ENCODE peak calls at places on chromosome 5, in ten cellular contexts. B is lung; N is stomach; A is uterus; W is cardiac muscle cell; G is B cell; J is neural crest cell; P is HFFc6; U is A549; L is CD4-positive, alpha-beta T cell. T is an unnamed sample.

GRCh38 chr5:138946241-138946623 is 71.1 kb upstream of the LRRTM2 start:
- DNase-seq in B (no peak), N (no peak), A (no peak), W (peak), G (no peak), J (no peak), P (no peak), U (no peak), L (no peak), T (no peak)

GRCh38 chr5:71810023-71810422 is 90.9 kb downstream of the CARTPT start:
- DNase-seq in B (no peak), N (no peak), A (no peak), W (no peak), G (no peak), J (no peak), P (no peak), U (no peak), L (no peak), T (no peak)

GRCh38 chr5:115419794-115420585 is 123.5 kb upstream of the CCDC112 start:
- DNase-seq in B (peak), N (no peak), A (no peak), W (no peak), G (no peak), J (no peak), P (peak), U (peak), L (no peak), T (no peak)

GRCh38 chr5:139182528-139183296 is 15.5 kb downstream of the SIL1 start:
- DNase-seq in B (no peak), N (no peak), A (no peak), W (no peak), G (no peak), J (no peak), P (no peak), U (no peak), L (no peak), T (no peak)

GRCh38 chr5:123700624-123701023 is 188.6 kb downstream of the CSNK1G3 start:
- DNase-seq in B (no peak), N (no peak), A (peak), W (no peak), G (no peak), J (no peak), P (peak), U (peak), L (no peak), T (no peak)

GRCh38 chr5:137466888-137467287 is 32.2 kb downstream of the SPOCK1 start:
- DNase-seq in B (no peak), N (no peak), A (no peak), W (no peak), G (no peak), J (no peak), P (no peak), U (no peak), L (no peak), T (no peak)

GRCh38 chr5:74630387-74631087 is 10.0 kb downstream of the ENC1 start:
- DNase-seq in B (no peak), N (no peak), A (no peak), W (no peak), G (peak), J (no peak), P (peak), U (peak), L (peak), T (no peak)

GRCh38 chr5:20559845-20560244 is 571.8 kb upstream of the CDH18 start:
- DNase-seq in B (no peak), N (no peak), A (no peak), W (no peak), G (no peak), J (no peak), P (no peak), U (no peak), L (no peak), T (no peak)

GRCh38 chr5:72070519-72070918 is 36.8 kb upstream of the MAP1B start:
- DNase-seq in B (no peak), N (no peak), A (no peak), W (no peak), G (no peak), J (no peak), P (no peak), U (no peak), L (no peak), T (no peak)

GRCh38 chr5:57434683-57435082 is 47.9 kb downstream of the ACTBL2 start:
- DNase-seq in B (no peak), N (no peak), A (no peak), W (no peak), G (no peak), J (no peak), P (no peak), U (no peak), L (no peak), T (no peak)

GRCh38 chr5:60297658-60298057 is 402.3 kb downstream of the DEPDC1B start:
- DNase-seq in B (no peak), N (no peak), A (no peak), W (no peak), G (no peak), J (no peak), P (no peak), U (no peak), L (no peak), T (no peak)

GRCh38 chr5:4862500-4862899 is 277.6 kb upstream of the ADAMTS16 start:
- DNase-seq in B (no peak), N (no peak), A (no peak), W (peak), G (no peak), J (no peak), P (peak), U (peak), L (no peak), T (no peak)

GRCh38 chr5:170591055-170591454 is 87.2 kb downstream of the KCNIP1 start:
- DNase-seq in B (no peak), N (no peak), A (no peak), W (no peak), G (no peak), J (no peak), P (no peak), U (no peak), L (no peak), T (no peak)

GRCh38 chr5:178572617-178573016 is 17.6 kb downstream of the COL23A1 start:
- DNase-seq in B (no peak), N (no peak), A (no peak), W (no peak), G (no peak), J (no peak), P (no peak), U (no peak), L (no peak), T (no peak)

GRCh38 chr5:152086668-152087067 is 162.0 kb upstream of the GLRA1 start:
- DNase-seq in B (no peak), N (no peak), A (no peak), W (no peak), G (no peak), J (no peak), P (no peak), U (no peak), L (no peak), T (no peak)

GRCh38 chr5:62587737-62588136 is 9.1 kb downstream of the LRRC70 start:
- DNase-seq in B (no peak), N (no peak), A (no peak), W (no peak), G (no peak), J (no peak), P (no peak), U (no peak), L (no peak), T (no peak)

GRCh38 chr5:104998169-104998568 is 1435.6 kb upstream of the NUDT12 start:
- DNase-seq in B (no peak), N (no peak), A (no peak), W (no peak), G (no peak), J (no peak), P (no peak), U (no peak), L (no peak), T (no peak)

GRCh38 chr5:77518304-77518703 is 26.2 kb upstream of the WDR41 start:
- DNase-seq in B (no peak), N (no peak), A (no peak), W (peak), G (no peak), J (no peak), P (no peak), U (peak), L (no peak), T (no peak)
- TF ChIP-seq CTCF in B (no peak), N (no peak), A (no peak), W (no peak), G (no peak), J (peak), P (peak), U (peak), L (peak), T (peak)

GRCh38 chr5:109136906-109137305 is 272.9 kb downstream of the PJA2 start:
- DNase-seq in B (no peak), N (no peak), A (no peak), W (no peak), G (no peak), J (no peak), P (no peak), U (no peak), L (no peak), T (no peak)

GRCh38 chr5:109145139-109145538 is 264.6 kb downstream of the PJA2 start:
- DNase-seq in B (no peak), N (no peak), A (no peak), W (no peak), G (no peak), J (no peak), P (no peak), U (no peak), L (no peak), T (no peak)

GRCh38 chr5:109143001-109143400 is 266.8 kb downstream of the PJA2 start:
- DNase-seq in B (no peak), N (no peak), A (no peak), W (no peak), G (no peak), J (no peak), P (no peak), U (no peak), L (no peak), T (no peak)

GRCh38 chr5:109146611-109147010 is 263.2 kb downstream of the PJA2 start:
- DNase-seq in B (no peak), N (no peak), A (no peak), W (no peak), G (no peak), J (no peak), P (no peak), U (no peak), L (no peak), T (no peak)

GRCh38 chr5:109141499-109142200 is 268.1 kb downstream of the PJA2 start:
- DNase-seq in B (no peak), N (no peak), A (no peak), W (no peak), G (no peak), J (no peak), P (no peak), U (no peak), L (no peak), T (no peak)
- TF ChIP-seq CTCF in B (no peak), N (no peak), A (no peak), W (no peak), G (no peak), J (no peak), P (peak), U (no peak), L (no peak), T (no peak)

GRCh38 chr5:176320577-176320976 is 41.0 kb downstream of the KIAA1191 start:
- DNase-seq in B (no peak), N (no peak), A (no peak), W (no peak), G (no peak), J (no peak), P (no peak), U (no peak), L (no peak), T (peak)

GRCh38 chr5:176317534-176318374 is 43.8 kb downstream of the KIAA1191 start:
- DNase-seq in B (no peak), N (peak), A (no peak), W (no peak), G (no peak), J (no peak), P (no peak), U (no peak), L (no peak), T (no peak)

DNA sequence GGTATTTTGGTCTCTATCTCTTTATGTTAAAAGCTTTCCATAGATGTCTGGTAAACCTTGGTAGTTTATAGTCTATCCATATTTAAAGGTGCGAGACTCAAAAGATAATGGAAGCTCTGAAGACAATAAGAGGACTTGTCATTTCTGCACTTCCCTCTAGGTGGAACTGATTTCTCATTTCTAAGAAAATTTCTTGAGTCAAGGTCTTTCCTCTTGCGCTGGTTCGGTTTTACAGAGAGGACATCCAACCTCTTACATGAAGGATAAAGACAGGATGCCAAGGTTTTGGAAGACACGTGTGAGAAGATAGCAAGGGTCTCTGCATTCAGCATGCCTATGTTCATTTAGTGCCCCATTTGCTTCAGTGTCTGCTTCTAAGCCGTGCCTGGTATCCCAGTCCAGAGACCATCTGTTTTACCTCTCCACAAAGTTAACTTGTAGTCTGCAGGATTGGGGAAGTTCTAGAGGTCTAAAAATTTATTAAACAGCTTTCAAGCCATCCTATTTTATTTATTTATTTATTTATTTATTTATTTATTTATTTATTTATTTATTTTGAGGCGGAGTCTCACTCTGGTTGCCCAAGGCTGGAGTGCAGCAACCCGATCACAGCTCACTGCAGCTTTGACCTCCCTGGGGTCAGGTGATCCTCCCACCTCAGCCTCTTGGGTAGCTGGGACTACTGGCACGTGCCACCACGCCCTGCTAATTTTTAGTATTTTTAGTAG is 41.6 kb downstream of the KIAA1191 start:
- DNase-seq in B (no peak), N (no peak), A (no peak), W (peak), G (no peak), J (no peak), P (no peak), U (peak), L (no peak), T (no peak)
- TF ChIP-seq CTCF in B (no peak), N (no peak), A (no peak), W (peak), G (no peak), J (peak), P (peak), U (peak), L (no peak), T (peak)

GRCh38 chr5:173855995-173856656 is 32.0 kb upstream of the CPEB4 start:
- DNase-seq in B (no peak), N (no peak), A (no peak), W (no peak), G (no peak), J (no peak), P (no peak), U (no peak), L (no peak), T (no peak)
- TF ChIP-seq CTCF in B (no peak), N (no peak), A (no peak), W (no peak), G (no peak), J (no peak), P (no peak), U (no peak), L (no peak), T (no peak)

DNA sequence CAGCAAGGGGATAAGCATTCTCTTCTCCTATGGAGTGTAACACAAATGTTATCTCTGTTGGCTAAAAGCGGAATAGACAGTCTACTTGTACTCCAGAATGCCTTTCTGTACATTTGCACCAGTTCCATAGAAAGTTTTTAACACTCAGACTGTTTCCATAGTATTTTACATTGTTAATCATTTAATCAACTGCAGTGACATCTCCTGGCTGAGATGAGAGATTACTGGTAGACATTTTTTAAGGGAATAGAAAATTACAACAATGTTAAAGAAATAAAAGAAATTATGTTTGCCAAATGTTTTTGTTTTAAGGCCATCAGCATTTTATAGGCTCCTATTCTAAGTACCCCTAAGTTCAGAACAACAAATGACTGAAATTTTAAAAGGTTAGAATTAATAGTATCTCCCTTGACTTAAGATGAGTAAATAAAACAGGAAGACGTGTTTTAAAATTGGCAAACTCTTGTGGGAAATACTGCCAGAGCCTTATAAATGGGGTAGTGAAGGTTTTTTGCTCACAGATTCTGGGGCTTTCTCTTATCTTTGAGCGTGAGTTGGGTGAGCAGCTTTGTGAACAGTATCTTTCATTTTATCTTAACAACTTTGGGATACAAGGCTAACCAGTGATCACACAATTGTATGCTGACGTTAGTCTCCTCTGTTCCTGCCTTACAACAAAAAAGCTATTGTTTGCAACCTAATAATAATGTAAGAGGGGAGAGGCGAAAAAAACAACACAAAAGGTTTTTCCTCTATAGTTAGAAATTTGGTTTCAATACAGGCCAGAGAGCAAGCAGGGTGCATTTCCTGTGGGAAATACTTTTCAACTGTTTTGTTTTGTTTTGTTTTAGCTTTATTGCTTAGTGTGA is 294.4 kb downstream of the FBXL7 start:
- DNase-seq in B (no peak), N (no peak), A (no peak), W (no peak), G (no peak), J (no peak), P (peak), U (no peak), L (no peak), T (no peak)
- TF ChIP-seq CTCF in B (no peak), N (no peak), A (no peak), W (peak), G (no peak), J (peak), P (peak), U (no peak), L (no peak), T (peak)

DNA sequence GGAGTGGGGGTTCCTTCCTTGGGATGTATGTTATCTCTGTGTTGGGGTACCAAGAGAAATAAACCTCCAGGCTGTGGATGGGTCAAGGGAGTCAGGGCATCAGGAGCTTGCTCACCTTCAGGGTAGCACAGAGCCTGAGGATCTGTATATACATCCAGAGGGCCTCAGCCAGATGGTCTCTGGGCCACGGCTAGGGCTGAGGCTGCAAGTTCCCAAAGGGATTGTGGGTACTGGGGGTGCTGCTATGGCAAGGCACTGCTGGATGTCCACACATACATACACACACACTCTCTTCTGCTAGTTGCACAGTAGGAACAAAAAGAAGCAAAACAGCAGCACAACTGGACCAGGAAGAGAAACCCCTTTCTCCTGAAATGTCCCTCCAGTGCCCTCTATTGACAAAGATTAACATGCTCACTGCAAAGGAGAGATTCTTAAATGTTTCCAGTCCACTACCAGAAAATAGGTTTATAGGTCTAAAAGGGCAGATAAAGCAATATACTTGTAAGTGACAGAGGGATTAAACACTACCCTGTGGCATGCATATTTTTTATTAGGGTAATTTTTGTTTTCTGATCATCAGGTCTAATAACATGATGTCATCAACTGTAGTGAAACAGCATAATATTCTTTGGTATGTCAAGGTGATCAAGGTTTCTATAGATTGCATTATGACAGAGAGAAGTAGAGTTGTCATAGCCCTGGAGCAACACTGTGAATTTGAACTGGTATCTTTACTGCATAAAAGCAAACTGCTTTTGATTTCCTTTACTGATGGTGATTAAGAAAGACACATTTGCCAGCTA is 56.3 kb upstream of the KCNN2 start:
- DNase-seq in B (no peak), N (no peak), A (no peak), W (peak), G (no peak), J (no peak), P (peak), U (no peak), L (no peak), T (no peak)
- TF ChIP-seq CTCF in B (no peak), N (no peak), A (no peak), W (peak), G (no peak), J (peak), P (peak), U (no peak), L (no peak), T (peak)

T was measured in D721Med.